ENCODE peak calls at places on chromosomes 11 and 22, in seven cellular contexts. J is GM23248, Z is H9, X is IMR-90, N is neuronal stem cell, M is mammary epithelial cell, O is fibroblast of lung. L is an unnamed sample. For H3K4me1, the result is how much of the 10 kb centered on the place peaks cover.

GRCh38 chr11:62370743-62371440 is 33.6 kb downstream of the ASRGL1 start:
- DNase-seq in J (no peak), M (no peak), Z (peak), X (no peak), N (no peak), O (no peak), L (peak)

GRCh38 chr11:68340784-68341556 is 28.6 kb downstream of the LRP5 start:
- DNase-seq in N (no peak), O (no peak), X (no peak), Z (no peak), M (no peak), J (no peak), L (no peak)

GRCh38 chr22:48535868-48536690 is 1291.6 kb downstream of the BRD1 start:
- DNase-seq in X (no peak), N (no peak), J (peak), M (no peak), O (peak), Z (no peak), L (no peak)

GRCh38 chr11:117316197-117316961 is at the start of gene BACE1:
- DNase-seq in O (peak), N (peak), M (peak), X (peak), J (peak), Z (peak), L (peak)

GRCh38 chr11:36051235-36052072 is 107.6 kb downstream of the LDLRAD3 start:
- DNase-seq in N (no peak), O (no peak), X (no peak), Z (no peak), J (no peak), M (no peak), L (no peak)

GRCh38 chr22:20248461-20248959 is 19.6 kb downstream of the RTN4R start:
- DNase-seq in X (no peak), M (no peak), Z (no peak), J (no peak), O (no peak), N (no peak), L (no peak)

GRCh38 chr11:69003866-69004311 is 9.2 kb downstream of the MRGPRF start:
- DNase-seq in O (no peak), Z (peak), J (no peak), X (no peak), M (no peak), N (no peak), L (peak)

GRCh38 chr11:33089776-33090175 is 50.4 kb downstream of the TCP11L1 start:
- DNase-seq in O (peak), N (no peak), Z (no peak), X (peak), M (peak), J (peak), L (no peak)

GRCh38 chr22:37077802-37078448 is 26.4 kb downstream of the KCTD17 start:
- DNase-seq in N (peak), J (peak), X (peak), O (peak), Z (peak), M (peak), L (peak)

GRCh38 chr11:91946397-91947090 is 278.1 kb upstream of the FAT3 start:
- DNase-seq in J (no peak), Z (no peak), M (peak), N (no peak), O (peak), X (no peak), L (no peak)

GRCh38 chr11:6799402-6799801 is at the start of gene OR6A2:
- DNase-seq in N (no peak), M (peak), Z (no peak), X (peak), O (no peak), J (peak), L (no peak)

GRCh38 chr22:30127749-30128166 is 47.5 kb downstream of the HORMAD2 start:
- DNase-seq in J (peak), N (no peak), X (peak), O (peak), M (no peak), Z (no peak), L (no peak)

GRCh38 chr11:128201006-128201405 is 386.4 kb downstream of the ETS1 start:
- DNase-seq in O (no peak), M (no peak), Z (no peak), X (no peak), N (no peak), J (no peak), L (no peak)

GRCh38 chr11:3133456-3134217 is 31.5 kb downstream of the OSBPL5 start:
- DNase-seq in O (no peak), X (no peak), J (no peak), M (no peak), Z (no peak), N (no peak), L (peak)

GRCh38 chr22:22939537-22940368 is 52.1 kb downstream of the IGLL5 start:
- DNase-seq in N (no peak), M (no peak), Z (no peak), J (no peak), O (no peak), X (no peak), L (peak)

GRCh38 chr11:68121067-68121899 is at the start of gene CHKA:
- DNase-seq in N (peak), Z (peak), M (peak), X (peak), J (peak), O (peak), L (peak)

GRCh38 chr11:46254135-46254491 is 23.3 kb upstream of the CREB3L1 start:
- DNase-seq in X (no peak), N (no peak), J (no peak), M (no peak), O (no peak), Z (peak), L (no peak)

GRCh38 chr11:46251954-46252353 is 25.5 kb upstream of the CREB3L1 start:
- DNase-seq in N (no peak), M (no peak), Z (peak), X (no peak), O (no peak), J (no peak), L (no peak)

GRCh38 chr11:46256540-46257001 is 20.9 kb upstream of the CREB3L1 start:
- DNase-seq in J (no peak), M (no peak), N (no peak), X (no peak), Z (peak), O (no peak), L (peak)

GRCh38 chr11:46252373-46252914 is 25.0 kb upstream of the CREB3L1 start:
- DNase-seq in J (no peak), O (no peak), N (no peak), Z (peak), X (no peak), M (no peak), L (no peak)

DNA sequence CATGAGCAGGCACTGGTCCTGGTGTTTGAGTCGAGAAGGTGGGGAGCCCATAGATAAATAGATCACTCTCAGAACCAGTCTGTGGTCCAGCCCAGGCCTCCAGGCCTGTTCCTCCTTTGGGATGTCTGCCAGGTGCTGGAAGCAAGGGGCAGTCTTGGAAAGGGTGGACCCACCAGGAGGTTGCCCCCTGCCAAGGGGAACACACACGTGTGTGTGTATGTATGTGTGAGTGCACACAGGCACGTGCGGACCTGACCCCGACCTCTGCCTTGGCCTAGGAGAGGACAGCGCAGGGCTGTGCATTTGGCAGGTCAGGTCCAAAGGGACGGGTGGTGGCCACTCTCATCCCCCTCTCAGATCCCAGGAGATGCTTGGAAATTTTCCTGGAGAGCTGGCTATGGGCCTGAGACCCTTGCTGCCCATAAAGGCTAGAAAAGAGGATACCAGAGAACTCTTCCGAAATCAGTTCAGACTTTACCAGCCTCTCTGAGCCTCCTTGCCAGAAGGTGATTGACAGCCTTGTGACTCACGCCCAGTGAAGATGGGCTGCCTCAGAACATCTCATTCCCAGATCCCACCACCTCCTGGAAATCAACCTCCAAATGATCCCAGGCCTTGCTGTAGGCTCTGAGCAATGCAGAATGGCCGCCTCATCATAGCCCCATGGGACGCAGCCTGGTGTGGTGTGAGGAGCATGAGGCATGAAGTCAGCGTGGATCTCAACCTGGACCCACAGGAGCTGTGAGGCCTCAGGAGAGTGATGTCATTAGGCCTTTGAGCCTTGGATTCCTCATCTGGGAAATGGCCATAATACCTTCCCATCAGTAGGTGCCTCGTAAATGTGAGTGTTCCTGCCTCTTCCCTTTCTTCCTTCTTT is 24.0 kb upstream of the CREB3L1 start:
- DNase-seq in X (no peak), Z (peak), J (peak), N (no peak), M (no peak), O (no peak), L (no peak)
- H3K9ac ChIP-seq in X (no peak), Z (no peak), J (no peak), N (peak), M (no peak), O (no peak), L (no peak)

DNA sequence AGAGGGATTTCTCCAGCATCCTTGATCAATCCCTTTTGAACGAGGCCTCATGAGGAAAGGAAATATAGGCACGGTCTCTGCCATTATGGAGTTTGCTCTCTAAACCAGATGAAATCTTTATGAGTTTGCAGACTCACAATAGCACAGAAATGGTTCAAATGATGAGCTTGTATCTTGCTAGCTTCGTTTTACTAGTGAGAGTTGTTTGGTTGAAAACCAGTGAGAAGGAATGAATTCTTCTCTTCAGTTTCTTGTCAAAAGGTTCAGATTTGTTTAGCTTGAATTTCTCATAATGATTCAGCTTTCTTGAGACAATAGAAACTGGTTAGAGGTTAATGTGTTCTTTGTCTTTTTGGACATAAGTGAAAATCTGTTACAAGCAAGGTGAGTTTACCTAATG is 92.7 kb downstream of the ZBTB16 start:
- DNase-seq in O (no peak), X (no peak), N (no peak), Z (no peak), M (no peak), J (no peak), L (no peak)
- H3K4me1 ChIP-seq in O (under half), X (under half), N (under half), Z (under half), M (under half), J (under half), L (under half)

GRCh38 chr11:11044137-11044855 is 186.4 kb upstream of the ZBED5 start:
- DNase-seq in O (no peak), N (no peak), J (peak), X (no peak), Z (no peak), M (no peak), L (no peak)

GRCh38 chr11:11047851-11048610 is 190.2 kb upstream of the ZBED5 start:
- DNase-seq in O (no peak), M (no peak), J (no peak), N (no peak), X (no peak), Z (no peak), L (no peak)

GRCh38 chr11:11039249-11039965 is 181.6 kb upstream of the ZBED5 start:
- DNase-seq in X (peak), O (no peak), Z (no peak), N (no peak), M (no peak), J (peak), L (no peak)

GRCh38 chr11:11045156-11045670 is 187.4 kb upstream of the ZBED5 start:
- DNase-seq in N (no peak), J (no peak), O (no peak), X (no peak), M (no peak), Z (no peak), L (no peak)

DNA sequence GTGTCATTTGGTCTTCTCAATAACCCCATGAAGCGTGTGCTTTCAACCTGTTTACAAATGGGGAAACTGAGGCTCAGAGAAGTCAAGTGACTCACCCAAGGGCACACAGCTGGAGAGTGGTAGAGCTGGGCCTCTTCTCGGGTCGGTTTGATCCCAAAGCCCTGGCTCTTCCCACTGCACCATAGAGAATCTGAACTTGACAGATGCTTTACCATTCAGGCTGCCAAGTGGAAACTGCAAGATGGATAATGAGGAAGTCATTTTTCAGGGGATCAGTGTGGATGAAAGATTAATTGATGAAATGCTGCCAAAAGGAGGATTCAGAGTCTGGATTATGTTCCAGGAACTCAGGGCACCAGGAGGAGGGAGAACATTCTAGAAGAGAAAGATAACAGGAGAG is 185.8 kb upstream of the ZBED5 start:
- DNase-seq in Z (no peak), M (no peak), X (no peak), N (no peak), O (no peak), J (no peak), L (no peak)
- H3K9ac ChIP-seq in Z (no peak), M (no peak), X (no peak), N (no peak), O (no peak), J (no peak), L (no peak)

DNA sequence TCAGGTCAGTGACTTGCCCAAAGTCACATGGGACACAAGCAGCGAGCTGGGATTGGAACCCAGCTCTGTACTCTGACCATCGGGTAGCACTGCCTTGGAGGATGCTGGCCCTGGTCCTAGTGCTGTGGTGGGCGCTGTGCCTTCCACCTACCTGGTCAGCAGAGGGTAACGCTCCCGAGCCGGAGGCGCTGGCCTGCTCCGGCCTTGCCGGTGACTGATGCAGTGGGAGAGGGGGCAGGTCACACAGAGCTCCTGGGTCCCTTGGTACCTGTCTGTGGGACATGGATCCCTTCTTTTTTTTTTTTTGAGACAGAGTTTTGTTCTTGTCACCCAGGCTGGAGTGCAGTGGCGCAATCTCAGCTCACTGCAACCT is 43.0 kb downstream of the CACNA1I start:
- DNase-seq in N (no peak), J (no peak), Z (no peak), M (no peak), X (no peak), O (no peak), L (no peak)
- H3K4me1 ChIP-seq in N (under half), J (under half), Z (under half), M (under half), X (under half), O (under half), L (under half)

DNA sequence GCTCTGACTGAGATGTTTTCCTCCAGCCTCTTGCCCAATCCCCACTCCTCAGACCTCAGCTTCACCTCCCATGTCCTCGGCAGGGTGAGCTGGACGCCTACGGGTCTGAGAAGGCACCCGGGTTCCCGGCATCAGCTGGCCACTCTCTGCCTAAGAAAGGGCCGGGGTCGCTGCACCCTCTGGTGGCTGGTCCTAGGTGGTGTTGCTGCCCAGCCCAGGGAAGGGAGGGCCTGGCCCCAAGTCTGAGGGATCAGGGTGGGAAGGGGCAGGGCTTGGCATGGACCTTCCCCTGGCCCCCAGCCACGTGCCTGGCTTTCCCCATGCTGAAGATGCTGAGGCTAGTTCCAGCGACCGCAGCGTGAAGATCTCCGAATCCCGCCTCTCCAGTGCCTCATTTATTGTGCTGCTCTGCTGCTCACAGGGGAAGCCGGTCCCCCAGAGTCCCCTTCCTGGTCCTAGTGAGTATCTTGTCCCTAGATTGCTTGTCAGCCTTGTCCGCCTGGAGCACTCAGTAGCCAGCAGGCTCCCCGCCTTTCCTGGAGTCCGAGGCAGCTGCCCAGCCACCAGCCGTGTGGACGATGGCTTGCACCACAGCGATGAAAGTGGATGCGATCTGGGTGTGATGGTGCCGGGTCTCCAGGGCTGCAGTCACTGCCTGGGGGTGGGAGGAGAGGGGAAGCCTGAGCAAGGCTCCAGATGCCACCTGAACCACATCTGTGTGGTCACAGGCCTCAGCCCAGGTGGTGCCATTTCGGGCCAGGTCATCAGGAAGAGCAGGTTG is 2.9 kb upstream of the GGT5 start:
- DNase-seq in N (peak), M (peak), Z (peak), O (peak), X (peak), J (peak), L (peak)
- H3K9ac ChIP-seq in N (peak), M (no peak), Z (no peak), O (no peak), X (peak), J (peak), L (no peak)

GRCh38 chr11:126344291-126344970 is 11.1 kb upstream of the ST3GAL4 start:
- DNase-seq in Z (no peak), X (no peak), J (no peak), M (no peak), O (no peak), N (no peak), L (no peak)

GRCh38 chr11:126345283-126345682 is 10.2 kb upstream of the ST3GAL4 start:
- DNase-seq in J (no peak), M (no peak), Z (no peak), O (no peak), N (no peak), X (no peak), L (no peak)

GRCh38 chr11:126346586-126346940 is 8.9 kb upstream of the ST3GAL4 start:
- DNase-seq in M (no peak), Z (no peak), X (no peak), J (no peak), O (no peak), N (no peak), L (no peak)

GRCh38 chr11:126347751-126348628 is 7.5 kb upstream of the ST3GAL4 start:
- DNase-seq in J (no peak), O (no peak), Z (no peak), M (no peak), X (no peak), N (no peak), L (no peak)

DNA sequence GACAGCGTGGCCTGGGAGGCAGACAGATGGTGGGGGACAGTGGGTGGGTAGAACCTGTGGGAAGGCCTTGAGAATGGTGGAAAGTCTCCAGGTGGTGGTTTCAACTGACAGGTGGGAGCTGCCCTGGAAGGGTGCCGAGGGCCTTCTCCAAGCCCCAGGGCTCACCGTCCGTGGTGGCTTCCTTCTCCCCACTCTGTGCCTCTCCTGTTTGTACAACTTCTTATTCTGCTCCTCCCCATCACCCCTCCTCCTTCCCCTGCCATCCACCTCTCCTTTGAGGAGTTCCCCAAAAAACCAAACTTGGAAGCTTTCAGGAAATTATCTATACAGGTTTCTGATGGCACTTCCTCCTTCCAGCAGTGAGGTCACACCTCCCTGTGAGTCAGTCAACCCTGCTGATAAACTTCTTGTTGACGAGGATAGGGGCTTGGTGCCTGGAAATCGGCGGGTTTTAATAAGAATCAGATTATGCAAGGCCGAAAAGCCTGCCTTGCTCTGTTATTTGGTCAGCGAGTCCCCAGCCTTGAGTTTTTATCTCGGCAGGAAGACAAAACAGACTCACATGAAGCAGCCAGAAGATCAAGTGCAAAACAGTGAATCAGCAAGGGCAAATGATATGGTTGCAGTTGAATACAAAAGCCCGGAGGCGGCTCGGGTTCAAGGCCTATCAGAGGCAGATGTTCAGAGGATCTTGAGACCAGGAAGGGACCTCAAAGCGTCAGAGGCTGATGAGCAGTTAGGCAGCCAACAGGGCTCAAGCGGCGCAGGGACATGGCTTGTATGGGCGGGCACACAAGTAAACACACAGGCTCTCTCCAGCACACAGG is 9.5 kb upstream of the ST3GAL4 start:
- DNase-seq in J (peak), M (no peak), Z (no peak), X (peak), N (no peak), O (peak), L (peak)
- H3K4me1 ChIP-seq in J (half or more), M (under half), Z (under half), X (under half), N (under half), O (under half), L (under half)

GRCh38 chr11:125110996-125111340 is 458 bp downstream of the TMEM218 start:
- DNase-seq in J (peak), X (no peak), N (no peak), Z (no peak), M (no peak), O (no peak), L (peak)
- H3K9ac ChIP-seq in J (peak), X (peak), N (peak), Z (peak), M (peak), O (peak), L (peak)

L was measured in endodermal cell.